ENCODE peak calls at places on chromosome 6, in five cellular contexts. U is HuH-7.5; S is activated CD8-positive, alpha-beta memory T cell treated with anti-CD3 and anti-CD28 coated beads, Interleukin-2, amount 50 U/mL, for 48 hours; N is smooth muscle cell of the brain vasculature; T is M059J. P is an unnamed sample.

GRCh38 chr6:35359744-35360348 is 17.5 kb downstream of the PPARD start:
- DNase-seq in U (no peak), S (no peak), N (peak; percentile 76), T (peak; percentile 99), P (peak; percentile 69)

GRCh38 chr6:38871745-38872568 is 156.8 kb downstream of the DNAH8 start:
- DNase-seq in U (peak; percentile 35), S (peak; percentile 71), N (peak; percentile 20), T (peak; percentile 44), P (peak; percentile 15)

GRCh38 chr6:79031821-79032590 is 46.0 kb downstream of the PHIP start:
- DNase-seq in U (no peak), S (no peak), N (no peak), T (peak; percentile 83), P (no peak)

GRCh38 chr6:56742122-56742791 is 99.6 kb upstream of the DST start:
- DNase-seq in U (no peak), S (no peak), N (no peak), T (peak; percentile 67), P (no peak)

GRCh38 chr6:133243723-133244122 is 2.6 kb downstream of the EYA4 start:
- DNase-seq in U (no peak), S (no peak), N (no peak), T (peak; percentile 7), P (no peak)

GRCh38 chr6:129981598-129981997 is 36.8 kb upstream of the L3MBTL3 start:
- DNase-seq in U (no peak), S (no peak), N (no peak), T (peak; percentile 20), P (no peak)

GRCh38 chr6:157459327-157459726 is 78.3 kb downstream of the ZDHHC14 start:
- DNase-seq in U (no peak), S (peak; percentile 63), N (no peak), T (no peak), P (no peak)

GRCh38 chr6:36955136-36955535 is 598 bp downstream of the PI16 start:
- DNase-seq in U (no peak), S (peak; percentile 50), N (no peak), T (no peak), P (no peak)

GRCh38 chr6:52284131-52284459 is 447 bp downstream of the MCM3 start:
- DNase-seq in U (no peak), S (peak; percentile 84), N (no peak), T (peak; percentile 63), P (no peak)

GRCh38 chr6:137291441-137291840 is 72.3 kb upstream of the IFNGR1 start:
- DNase-seq in U (no peak), S (no peak), N (no peak), T (peak; percentile 39), P (no peak)

GRCh38 chr6:8000080-8001035 is 63.8 kb downstream of the BLOC1S5 start:
- DNase-seq in U (no peak), S (no peak), N (no peak), T (no peak), P (no peak)

GRCh38 chr6:46098678-46099077 is 31.1 kb upstream of the ENPP4 start:
- DNase-seq in U (peak; percentile 8), S (no peak), N (no peak), T (no peak), P (no peak)

GRCh38 chr6:144006731-144007454 is 1.2 kb downstream of the PLAGL1 start:
- DNase-seq in U (peak; percentile 34), S (no peak), N (no peak), T (peak; percentile 67), P (no peak)

GRCh38 chr6:28474441-28475219 is 31.3 kb upstream of the ZSCAN23 start:
- DNase-seq in U (peak; percentile 15), S (no peak), N (peak; percentile 45), T (peak; percentile 89), P (peak; percentile 34)

GRCh38 chr6:117188627-117189201 is 76.6 kb upstream of the VGLL2 start:
- DNase-seq in U (no peak), S (no peak), N (no peak), T (no peak), P (no peak)

GRCh38 chr6:170575250-170575649 is 9.2 kb downstream of the PDCD2 start:
- DNase-seq in U (no peak), S (no peak), N (no peak), T (peak; percentile 12), P (no peak)

GRCh38 chr6:166165558-166166313 is 1.9 kb downstream of the TBXT start:
- DNase-seq in U (no peak), S (no peak), N (no peak), T (no peak), P (no peak)

GRCh38 chr6:168919455-168920179 is 334.0 kb downstream of the THBS2 start:
- DNase-seq in U (no peak), S (no peak), N (no peak), T (no peak), P (no peak)

GRCh38 chr6:166774770-166775169 is 147.7 kb upstream of the RPS6KA2 start:
- DNase-seq in U (no peak), S (peak; percentile 36), N (no peak), T (no peak), P (no peak)

GRCh38 chr6:142631517-142632385 is 313.2 kb downstream of the HIVEP2 start:
- DNase-seq in U (no peak), S (no peak), N (no peak), T (peak; percentile 87), P (no peak)

GRCh38 chr6:97841763-97842162 is 558.7 kb upstream of the MMS22L start:
- DNase-seq in U (no peak), S (no peak), N (no peak), T (no peak), P (no peak)

GRCh38 chr6:170232186-170233002 is 58.5 kb downstream of the DLL1 start:
- DNase-seq in U (no peak), S (no peak), N (no peak), T (peak; percentile 40), P (no peak)

GRCh38 chr6:158571826-158572652 is 12.1 kb downstream of the TMEM181 start:
- DNase-seq in U (peak; percentile 33), S (peak; percentile 48), N (no peak), T (no peak), P (no peak)

GRCh38 chr6:123962508-123962907 is 158.8 kb downstream of the NKAIN2 start:
- DNase-seq in U (no peak), S (no peak), N (no peak), T (no peak), P (no peak)

GRCh38 chr6:49409951-49410542 is 53.0 kb downstream of the MMUT start:
- DNase-seq in U (no peak), S (peak; percentile 83), N (peak; percentile 60), T (peak; percentile 76), P (peak; percentile 25)

GRCh38 chr6:53862517-53863457 is 68.0 kb downstream of the LRRC1 start:
- DNase-seq in U (no peak), S (no peak), N (no peak), T (peak; percentile 72), P (no peak)

GRCh38 chr6:69913361-69913760 is 47.0 kb downstream of the COL19A1 start:
- DNase-seq in U (no peak), S (no peak), N (no peak), T (no peak), P (no peak)

GRCh38 chr6:50714487-50715379 is 1.4 kb downstream of the TFAP2D start:
- DNase-seq in U (no peak), S (no peak), N (no peak), T (no peak), P (no peak)

GRCh38 chr6:53866231-53866630 is 71.4 kb downstream of the LRRC1 start:
- DNase-seq in U (no peak), S (no peak), N (no peak), T (peak; percentile 35), P (no peak)

GRCh38 chr6:127457444-127458064 is 1.6 kb downstream of the KIAA0408 start:
- DNase-seq in U (no peak), S (no peak), N (no peak), T (peak; percentile 32), P (no peak)

GRCh38 chr6:166274163-166274562 is 34.0 kb downstream of the PRR18 start:
- DNase-seq in U (no peak), S (no peak), N (no peak), T (no peak), P (no peak)

GRCh38 chr6:37130704-37131103 is 39.2 kb upstream of the PIM1 start:
- DNase-seq in U (no peak), S (no peak), N (no peak), T (no peak), P (no peak)

P was measured in brain pericyte.